ENCODE peak calls at places on chromosomes 1 and 21, in nine cellular contexts. One of them, this sample, is unnamed.

GRCh38 chr1:26848947-26849774 is 13.8 kb upstream of the SFN start:
- DNase-seq in endothelial cell of umbilical vein: peak; percentile 61
- DNase-seq in ovary: no peak
- DNase-seq in left ventricle myocardium inferior: no peak
- DNase-seq in heart left ventricle: no peak
- DNase-seq in aorta: peak; percentile 62
- DNase-seq in right lobe of liver: peak; percentile 72
- DNase-seq in OCI-LY7: no peak
- DNase-seq in naive thymus-derived CD4-positive, alpha-beta T cell: no peak
- DNase-seq in this sample: no peak

GRCh38 chr1:86502721-86503430 is 34.1 kb downstream of the CLCA1 start:
- DNase-seq in OCI-LY7: no peak
- DNase-seq in left ventricle myocardium inferior: no peak
- DNase-seq in right lobe of liver: no peak
- DNase-seq in aorta: no peak
- DNase-seq in naive thymus-derived CD4-positive, alpha-beta T cell: no peak
- DNase-seq in endothelial cell of umbilical vein: peak; percentile 18
- DNase-seq in heart left ventricle: peak; percentile 41
- DNase-seq in ovary: peak; percentile 28
- DNase-seq in this sample: peak; percentile 94

GRCh38 chr1:27556781-27557595 is 47.0 kb downstream of the AHDC1 start:
- DNase-seq in heart left ventricle: peak; percentile 94
- DNase-seq in OCI-LY7: peak; percentile 77
- DNase-seq in left ventricle myocardium inferior: peak; percentile 94
- DNase-seq in right lobe of liver: peak; percentile 86
- DNase-seq in aorta: peak; percentile 98
- DNase-seq in naive thymus-derived CD4-positive, alpha-beta T cell: peak; percentile 76
- DNase-seq in ovary: peak; percentile 96
- DNase-seq in endothelial cell of umbilical vein: peak; percentile 86
- DNase-seq in this sample: peak; percentile 99

GRCh38 chr1:101235241-101235695 is 1.6 kb upstream of the S1PR1 start:
- DNase-seq in left ventricle myocardium inferior: no peak
- DNase-seq in endothelial cell of umbilical vein: no peak
- DNase-seq in heart left ventricle: no peak
- DNase-seq in ovary: no peak
- DNase-seq in right lobe of liver: no peak
- DNase-seq in OCI-LY7: no peak
- DNase-seq in naive thymus-derived CD4-positive, alpha-beta T cell: no peak
- DNase-seq in aorta: no peak
- DNase-seq in this sample: no peak

GRCh38 chr1:23385119-23385621 is 15.5 kb upstream of the ZNF436 start:
- DNase-seq in aorta: no peak
- DNase-seq in naive thymus-derived CD4-positive, alpha-beta T cell: no peak
- DNase-seq in ovary: no peak
- DNase-seq in right lobe of liver: no peak
- DNase-seq in OCI-LY7: no peak
- DNase-seq in left ventricle myocardium inferior: no peak
- DNase-seq in endothelial cell of umbilical vein: no peak
- DNase-seq in heart left ventricle: no peak
- DNase-seq in this sample: peak; percentile 22

GRCh38 chr1:28926629-28927441 is 12.5 kb downstream of the EPB41 start:
- DNase-seq in naive thymus-derived CD4-positive, alpha-beta T cell: peak; percentile 61
- DNase-seq in left ventricle myocardium inferior: no peak
- DNase-seq in heart left ventricle: no peak
- DNase-seq in endothelial cell of umbilical vein: peak; percentile 93
- DNase-seq in OCI-LY7: peak; percentile 92
- DNase-seq in right lobe of liver: no peak
- DNase-seq in ovary: no peak
- DNase-seq in aorta: no peak
- DNase-seq in this sample: no peak

GRCh38 chr1:180258290-180258689 is 28.2 kb downstream of the LHX4 start:
- DNase-seq in left ventricle myocardium inferior: no peak
- DNase-seq in aorta: no peak
- DNase-seq in naive thymus-derived CD4-positive, alpha-beta T cell: no peak
- DNase-seq in endothelial cell of umbilical vein: no peak
- DNase-seq in heart left ventricle: no peak
- DNase-seq in OCI-LY7: no peak
- DNase-seq in right lobe of liver: no peak
- DNase-seq in ovary: no peak
- DNase-seq in this sample: no peak

GRCh38 chr1:38547346-38547745 is 312.2 kb downstream of the RRAGC start:
- DNase-seq in naive thymus-derived CD4-positive, alpha-beta T cell: no peak
- DNase-seq in heart left ventricle: no peak
- DNase-seq in OCI-LY7: no peak
- DNase-seq in right lobe of liver: no peak
- DNase-seq in aorta: no peak
- DNase-seq in left ventricle myocardium inferior: no peak
- DNase-seq in endothelial cell of umbilical vein: no peak
- DNase-seq in ovary: no peak
- DNase-seq in this sample: no peak

GRCh38 chr1:228830185-228830953 is 95.1 kb downstream of the RHOU start:
- DNase-seq in endothelial cell of umbilical vein: no peak
- DNase-seq in heart left ventricle: no peak
- DNase-seq in OCI-LY7: no peak
- DNase-seq in left ventricle myocardium inferior: peak; percentile 51
- DNase-seq in naive thymus-derived CD4-positive, alpha-beta T cell: no peak
- DNase-seq in ovary: no peak
- DNase-seq in right lobe of liver: no peak
- DNase-seq in aorta: no peak
- DNase-seq in this sample: peak; percentile 61

GRCh38 chr1:12491691-12492090 is 126.3 kb downstream of the DHRS3 start:
- DNase-seq in aorta: no peak
- DNase-seq in left ventricle myocardium inferior: no peak
- DNase-seq in right lobe of liver: no peak
- DNase-seq in endothelial cell of umbilical vein: no peak
- DNase-seq in naive thymus-derived CD4-positive, alpha-beta T cell: no peak
- DNase-seq in OCI-LY7: no peak
- DNase-seq in heart left ventricle: no peak
- DNase-seq in ovary: no peak
- DNase-seq in this sample: no peak

GRCh38 chr21:16770279-16770678 is 742.6 kb upstream of the CXADR start:
- DNase-seq in aorta: no peak
- DNase-seq in ovary: no peak
- DNase-seq in right lobe of liver: no peak
- DNase-seq in OCI-LY7: no peak
- DNase-seq in endothelial cell of umbilical vein: no peak
- DNase-seq in heart left ventricle: no peak
- DNase-seq in left ventricle myocardium inferior: no peak
- DNase-seq in naive thymus-derived CD4-positive, alpha-beta T cell: no peak
- DNase-seq in this sample: no peak

GRCh38 chr21:26041441-26042180 is 129.0 kb downstream of the APP start:
- DNase-seq in endothelial cell of umbilical vein: no peak
- DNase-seq in naive thymus-derived CD4-positive, alpha-beta T cell: no peak
- DNase-seq in left ventricle myocardium inferior: no peak
- DNase-seq in OCI-LY7: no peak
- DNase-seq in ovary: no peak
- DNase-seq in aorta: no peak
- DNase-seq in heart left ventricle: no peak
- DNase-seq in right lobe of liver: no peak
- DNase-seq in this sample: no peak

GRCh38 chr1:88982055-88982454 is 10.4 kb downstream of the KYAT3 start:
- DNase-seq in OCI-LY7: no peak
- DNase-seq in naive thymus-derived CD4-positive, alpha-beta T cell: no peak
- DNase-seq in heart left ventricle: no peak
- DNase-seq in right lobe of liver: no peak
- DNase-seq in aorta: no peak
- DNase-seq in endothelial cell of umbilical vein: no peak
- DNase-seq in ovary: no peak
- DNase-seq in left ventricle myocardium inferior: no peak
- DNase-seq in this sample: no peak

GRCh38 chr1:6353605-6353947 is 40.0 kb downstream of the ACOT7 start:
- DNase-seq in left ventricle myocardium inferior: no peak
- DNase-seq in right lobe of liver: no peak
- DNase-seq in endothelial cell of umbilical vein: no peak
- DNase-seq in naive thymus-derived CD4-positive, alpha-beta T cell: no peak
- DNase-seq in ovary: no peak
- DNase-seq in heart left ventricle: no peak
- DNase-seq in aorta: no peak
- DNase-seq in OCI-LY7: no peak
- DNase-seq in this sample: no peak

GRCh38 chr1:6350416-6351088 is 43.0 kb downstream of the ACOT7 start:
- DNase-seq in left ventricle myocardium inferior: peak; percentile 85
- DNase-seq in right lobe of liver: peak; percentile 96
- DNase-seq in naive thymus-derived CD4-positive, alpha-beta T cell: no peak
- DNase-seq in heart left ventricle: peak; percentile 85
- DNase-seq in ovary: no peak
- DNase-seq in OCI-LY7: no peak
- DNase-seq in aorta: peak; percentile 69
- DNase-seq in endothelial cell of umbilical vein: no peak
- DNase-seq in this sample: no peak

GRCh38 chr1:6352138-6352563 is 41.4 kb downstream of the ACOT7 start:
- DNase-seq in OCI-LY7: no peak
- DNase-seq in right lobe of liver: peak; percentile 90
- DNase-seq in aorta: no peak
- DNase-seq in endothelial cell of umbilical vein: no peak
- DNase-seq in left ventricle myocardium inferior: no peak
- DNase-seq in heart left ventricle: no peak
- DNase-seq in naive thymus-derived CD4-positive, alpha-beta T cell: no peak
- DNase-seq in ovary: no peak
- DNase-seq in this sample: peak; percentile 92

GRCh38 chr1:6349254-6349943 is 44.2 kb downstream of the ACOT7 start:
- DNase-seq in left ventricle myocardium inferior: no peak
- DNase-seq in OCI-LY7: no peak
- DNase-seq in heart left ventricle: no peak
- DNase-seq in endothelial cell of umbilical vein: no peak
- DNase-seq in ovary: no peak
- DNase-seq in aorta: no peak
- DNase-seq in right lobe of liver: no peak
- DNase-seq in naive thymus-derived CD4-positive, alpha-beta T cell: no peak
- DNase-seq in this sample: no peak

GRCh38 chr1:6351480-6352137 is 42.0 kb downstream of the ACOT7 start:
- DNase-seq in naive thymus-derived CD4-positive, alpha-beta T cell: no peak
- DNase-seq in endothelial cell of umbilical vein: no peak
- DNase-seq in left ventricle myocardium inferior: peak; percentile 60
- DNase-seq in right lobe of liver: peak; percentile 82
- DNase-seq in OCI-LY7: no peak
- DNase-seq in heart left ventricle: peak; percentile 63
- DNase-seq in aorta: no peak
- DNase-seq in ovary: no peak
- DNase-seq in this sample: no peak
- H3K27ac ChIP-seq in naive thymus-derived CD4-positive, alpha-beta T cell: no peak overlapping the region
- H3K27ac ChIP-seq in endothelial cell of umbilical vein: no peak overlapping the region
- H3K27ac ChIP-seq in left ventricle myocardium inferior: no peak overlapping the region
- H3K27ac ChIP-seq in right lobe of liver: no peak overlapping the region
- H3K27ac ChIP-seq in OCI-LY7: no peak overlapping the region
- H3K27ac ChIP-seq in heart left ventricle: no peak overlapping the region
- H3K27ac ChIP-seq in aorta: no peak overlapping the region
- H3K27ac ChIP-seq in ovary: no peak overlapping the region
- H3K27ac ChIP-seq in this sample: no peak overlapping the region

GRCh38 chr21:15054089-15054488 is 10.7 kb downstream of the NRIP1 start:
- DNase-seq in left ventricle myocardium inferior: no peak
- DNase-seq in ovary: no peak
- DNase-seq in right lobe of liver: no peak
- DNase-seq in OCI-LY7: no peak
- DNase-seq in aorta: no peak
- DNase-seq in naive thymus-derived CD4-positive, alpha-beta T cell: no peak
- DNase-seq in heart left ventricle: no peak
- DNase-seq in endothelial cell of umbilical vein: peak; percentile 25
- DNase-seq in this sample: no peak

GRCh38 chr21:15058718-15059316 is 6.0 kb downstream of the NRIP1 start:
- DNase-seq in naive thymus-derived CD4-positive, alpha-beta T cell: no peak
- DNase-seq in ovary: no peak
- DNase-seq in left ventricle myocardium inferior: no peak
- DNase-seq in heart left ventricle: no peak
- DNase-seq in OCI-LY7: no peak
- DNase-seq in aorta: no peak
- DNase-seq in right lobe of liver: no peak
- DNase-seq in endothelial cell of umbilical vein: peak; percentile 36
- DNase-seq in this sample: no peak

GRCh38 chr21:15054606-15055239 is 10.1 kb downstream of the NRIP1 start:
- DNase-seq in right lobe of liver: no peak
- DNase-seq in endothelial cell of umbilical vein: no peak
- DNase-seq in left ventricle myocardium inferior: no peak
- DNase-seq in naive thymus-derived CD4-positive, alpha-beta T cell: no peak
- DNase-seq in aorta: no peak
- DNase-seq in OCI-LY7: no peak
- DNase-seq in heart left ventricle: no peak
- DNase-seq in ovary: no peak
- DNase-seq in this sample: no peak

GRCh38 chr21:15059397-15059796 is 5.4 kb downstream of the NRIP1 start:
- DNase-seq in left ventricle myocardium inferior: no peak
- DNase-seq in aorta: no peak
- DNase-seq in right lobe of liver: no peak
- DNase-seq in naive thymus-derived CD4-positive, alpha-beta T cell: no peak
- DNase-seq in ovary: no peak
- DNase-seq in heart left ventricle: no peak
- DNase-seq in OCI-LY7: no peak
- DNase-seq in endothelial cell of umbilical vein: no peak
- DNase-seq in this sample: no peak

DNA sequence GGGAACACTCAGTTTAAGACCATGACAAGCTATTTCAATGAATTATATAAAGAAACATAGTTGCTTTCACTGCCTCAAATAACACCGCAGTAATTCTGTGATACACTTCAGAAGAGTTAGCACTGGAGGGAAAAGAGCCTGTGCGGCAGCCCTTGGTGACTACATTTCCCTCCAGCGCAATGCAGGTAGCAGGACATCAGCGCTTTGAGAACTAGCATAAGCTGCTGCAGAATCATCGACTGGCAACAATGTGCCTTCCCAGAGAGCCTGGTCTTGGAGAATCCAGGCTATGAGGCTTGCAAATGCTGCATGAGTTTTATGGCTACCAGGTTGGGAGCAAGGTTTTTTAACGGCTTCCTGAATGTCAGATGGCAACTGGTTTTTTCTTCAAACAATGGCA is 7.5 kb downstream of the NRIP1 start:
- DNase-seq in left ventricle myocardium inferior: no peak
- DNase-seq in endothelial cell of umbilical vein: no peak
- DNase-seq in OCI-LY7: no peak
- DNase-seq in aorta: no peak
- DNase-seq in naive thymus-derived CD4-positive, alpha-beta T cell: no peak
- DNase-seq in ovary: no peak
- DNase-seq in right lobe of liver: no peak
- DNase-seq in heart left ventricle: no peak
- DNase-seq in this sample: peak; percentile 64
- H3K27ac ChIP-seq in left ventricle myocardium inferior: no peak overlapping the region
- H3K27ac ChIP-seq in endothelial cell of umbilical vein: no peak overlapping the region
- H3K27ac ChIP-seq in OCI-LY7: no peak overlapping the region
- H3K27ac ChIP-seq in aorta: no peak overlapping the region
- H3K27ac ChIP-seq in naive thymus-derived CD4-positive, alpha-beta T cell: no peak overlapping the region
- H3K27ac ChIP-seq in ovary: no peak overlapping the region
- H3K27ac ChIP-seq in right lobe of liver: no peak overlapping the region
- H3K27ac ChIP-seq in heart left ventricle: no peak overlapping the region
- H3K27ac ChIP-seq in this sample: no peak overlapping the region

GRCh38 chr1:110171134-110171733 is 20.9 kb downstream of the SLC6A17 start:
- DNase-seq in ovary: no peak
- DNase-seq in heart left ventricle: no peak
- DNase-seq in left ventricle myocardium inferior: no peak
- DNase-seq in endothelial cell of umbilical vein: no peak
- DNase-seq in OCI-LY7: no peak
- DNase-seq in naive thymus-derived CD4-positive, alpha-beta T cell: no peak
- DNase-seq in aorta: no peak
- DNase-seq in right lobe of liver: no peak
- DNase-seq in this sample: no peak
- H3K27ac ChIP-seq in ovary: no peak overlapping the region
- H3K27ac ChIP-seq in heart left ventricle: no peak overlapping the region
- H3K27ac ChIP-seq in left ventricle myocardium inferior: no peak overlapping the region
- H3K27ac ChIP-seq in endothelial cell of umbilical vein: no peak overlapping the region
- H3K27ac ChIP-seq in OCI-LY7: no peak overlapping the region
- H3K27ac ChIP-seq in naive thymus-derived CD4-positive, alpha-beta T cell: no peak overlapping the region
- H3K27ac ChIP-seq in aorta: no peak overlapping the region
- H3K27ac ChIP-seq in right lobe of liver: no peak overlapping the region
- H3K27ac ChIP-seq in this sample: peak overlapping the region; percentile 6

GRCh38 chr1:43620956-43621355 is 29.0 kb upstream of the KDM4A start:
- DNase-seq in heart left ventricle: no peak
- DNase-seq in aorta: no peak
- DNase-seq in endothelial cell of umbilical vein: no peak
- DNase-seq in naive thymus-derived CD4-positive, alpha-beta T cell: no peak
- DNase-seq in ovary: no peak
- DNase-seq in right lobe of liver: no peak
- DNase-seq in OCI-LY7: no peak
- DNase-seq in left ventricle myocardium inferior: no peak
- DNase-seq in this sample: no peak
- H3K27ac ChIP-seq in heart left ventricle: no peak overlapping the region
- H3K27ac ChIP-seq in aorta: no peak overlapping the region
- H3K27ac ChIP-seq in endothelial cell of umbilical vein: no peak overlapping the region
- H3K27ac ChIP-seq in naive thymus-derived CD4-positive, alpha-beta T cell: no peak overlapping the region
- H3K27ac ChIP-seq in ovary: no peak overlapping the region
- H3K27ac ChIP-seq in right lobe of liver: no peak overlapping the region
- H3K27ac ChIP-seq in OCI-LY7: no peak overlapping the region
- H3K27ac ChIP-seq in left ventricle myocardium inferior: no peak overlapping the region
- H3K27ac ChIP-seq in this sample: no peak overlapping the region

This sample was measured in endodermal cell.